ENCODE peak calls at places on chromosomes 3 and 15, in nine cellular contexts. P, L, W, F, Q, O, V, K and E are unnamed samples.

GRCh38 chr3:134314588-134315285 is 59.5 kb downstream of the AMOTL2 start:
- DNase-seq in K (no peak), O (no peak), P (peak; percentile 76), V (no peak), F (no peak), L (no peak), Q (no peak), W (no peak), E (no peak)

GRCh38 chr3:134376385-134376765 is 2.1 kb upstream of the AMOTL2 start:
- DNase-seq in Q (no peak), L (no peak), V (no peak), F (no peak), O (no peak), W (no peak), K (no peak), P (peak; percentile 41), E (no peak)

GRCh38 chr3:28050895-28051294 is 190.5 kb upstream of the CMC1 start:
- DNase-seq in O (peak; percentile 5), L (no peak), P (no peak), Q (peak; percentile 32), W (no peak), K (no peak), F (no peak), V (no peak), E (no peak)

GRCh38 chr3:45426161-45426560 is 37.8 kb downstream of the LARS2 start:
- DNase-seq in V (no peak), Q (no peak), O (no peak), K (peak; percentile 73), W (no peak), P (no peak), L (no peak), F (no peak), E (peak; percentile 10)

GRCh38 chr15:98923159-98923558 is 84.4 kb downstream of the PGPEP1L start:
- DNase-seq in P (peak; percentile 49), K (no peak), W (no peak), O (no peak), Q (no peak), F (peak; percentile 76), V (no peak), L (peak; percentile 66), E (peak; percentile 74)

GRCh38 chr3:72100626-72101187 is 315.8 kb upstream of the PROK2 start:
- DNase-seq in V (peak; percentile 57), W (peak; percentile 94), F (peak; percentile 73), K (peak; percentile 81), O (peak; percentile 60), P (peak; percentile 80), L (peak; percentile 84), Q (peak; percentile 88), E (peak; percentile 62)

GRCh38 chr3:45280971-45281370 is 54.9 kb upstream of the TMEM158 start:
- DNase-seq in P (no peak), W (no peak), V (no peak), F (no peak), K (no peak), L (no peak), Q (no peak), O (no peak), E (no peak)

GRCh38 chr3:67689806-67690205 is 35.4 kb upstream of the SUCLG2 start:
- DNase-seq in W (no peak), O (no peak), L (no peak), V (no peak), F (no peak), P (no peak), K (no peak), Q (no peak), E (no peak)

GRCh38 chr3:10470666-10471336 is 34.6 kb downstream of the ATP2B2 start:
- DNase-seq in O (no peak), K (peak; percentile 93), W (no peak), V (no peak), L (no peak), P (peak; percentile 64), F (no peak), Q (no peak), E (no peak)

GRCh38 chr15:60421544-60421943 is 23.8 kb upstream of the ANXA2 start:
- DNase-seq in Q (no peak), V (no peak), L (no peak), K (no peak), F (no peak), W (peak; percentile 63), P (no peak), O (peak; percentile 89), E (no peak)

GRCh38 chr3:57048052-57048671 is 12.3 kb upstream of the SPATA12 start:
- DNase-seq in P (no peak), Q (no peak), L (no peak), K (no peak), V (no peak), F (peak; percentile 60), W (peak; percentile 18), O (no peak), E (no peak)

GRCh38 chr15:47553933-47554332 is 163.4 kb upstream of the SEMA6D start:
- DNase-seq in P (no peak), O (no peak), V (no peak), K (no peak), W (no peak), Q (no peak), L (no peak), F (no peak), E (no peak)

GRCh38 chr15:48625126-48625525 is 20.4 kb downstream of the FBN1 start:
- DNase-seq in F (no peak), L (no peak), Q (no peak), P (no peak), W (no peak), K (no peak), O (no peak), V (no peak), E (no peak)

GRCh38 chr3:129383292-129383860 is 45.1 kb downstream of the EFCAB12 start:
- DNase-seq in L (peak; percentile 71), Q (peak; percentile 58), O (peak; percentile 85), P (peak; percentile 68), W (peak; percentile 76), K (peak; percentile 88), F (peak; percentile 68), V (peak; percentile 6), E (peak; percentile 52)
- H3K4me1 ChIP-seq in L (no peaks in the 10 kb centered on the region), Q (no peaks in the 10 kb centered on the region), O (peaks cover 7% of the 10 kb centered on the region), P (no peaks in the 10 kb centered on the region), W (peaks cover 8% of the 10 kb centered on the region), K (peaks cover 3% of the 10 kb centered on the region), F (peaks cover 7% of the 10 kb centered on the region), V (no peaks in the 10 kb centered on the region), E (no peaks in the 10 kb centered on the region)

DNA sequence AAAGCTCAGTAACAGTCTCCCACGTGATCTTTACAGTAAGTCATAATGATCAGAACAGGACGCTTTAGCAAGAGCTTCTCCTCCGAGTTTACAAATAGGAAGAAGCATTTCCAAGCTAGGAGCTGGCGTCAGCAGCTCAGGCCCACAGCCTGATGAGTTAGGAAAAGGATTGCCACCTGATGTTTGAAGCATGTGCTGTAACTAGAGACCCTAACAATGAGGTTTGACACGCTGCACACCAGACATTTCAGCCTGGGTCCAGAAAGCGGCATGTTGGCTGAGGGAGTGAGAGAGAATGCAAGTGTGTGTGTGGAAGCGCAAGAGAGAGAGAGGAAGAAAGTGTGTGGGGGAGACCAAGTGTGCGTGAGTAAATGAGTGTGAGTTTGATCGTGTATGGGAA is 47.3 kb downstream of the TLE3 start:
- DNase-seq in P (peak; percentile 15), L (no peak), V (no peak), K (no peak), Q (no peak), W (no peak), O (no peak), F (no peak), E (no peak)
- H3K36me3 ChIP-seq in P (no peaks in the 10 kb centered on the region), L (no peaks in the 10 kb centered on the region), V (peaks cover 46% of the 10 kb centered on the region), K (no peaks in the 10 kb centered on the region), Q (peaks cover 44% of the 10 kb centered on the region), W (peaks cover 84% of the 10 kb centered on the region), O (peaks cover 59% of the 10 kb centered on the region), F (peaks cover 63% of the 10 kb centered on the region), E (peaks cover 25% of the 10 kb centered on the region)

DNA sequence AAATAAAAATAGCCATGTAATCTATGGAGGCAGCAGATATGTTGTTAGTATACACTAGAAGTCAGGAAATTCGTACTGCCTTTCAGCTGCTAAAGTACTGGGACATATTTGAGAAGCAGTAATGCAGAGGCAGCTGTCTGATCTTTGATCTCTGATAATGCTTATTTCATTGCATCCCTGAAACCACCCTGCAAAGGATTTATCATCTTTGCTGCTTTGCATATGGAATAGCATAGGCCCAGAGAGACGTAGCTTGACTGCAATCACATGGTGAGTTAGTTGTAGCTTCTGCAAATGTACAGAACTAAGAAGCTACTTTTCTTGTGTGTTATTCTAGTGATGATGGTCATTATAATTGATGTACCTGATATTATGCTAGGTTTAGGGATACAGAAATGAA is 52.4 kb downstream of the RBM6 start:
- DNase-seq in P (no peak), V (no peak), Q (no peak), F (no peak), K (no peak), W (no peak), O (no peak), L (no peak), E (no peak)
- H3K4me1 ChIP-seq in P (no peaks in the 10 kb centered on the region), V (no peaks in the 10 kb centered on the region), Q (no peaks in the 10 kb centered on the region), F (no peaks in the 10 kb centered on the region), K (no peaks in the 10 kb centered on the region), W (no peaks in the 10 kb centered on the region), O (peaks cover 2% of the 10 kb centered on the region), L (no peaks in the 10 kb centered on the region), E (no peaks in the 10 kb centered on the region)

GRCh38 chr15:78167227-78167888 is 18.2 kb downstream of the IDH3A start:
- DNase-seq in V (no peak), O (no peak), F (no peak), Q (no peak), K (no peak), P (no peak), W (no peak), L (no peak), E (no peak)
- H3K36me3 ChIP-seq in V (peaks cover 29% of the 10 kb centered on the region), O (peaks cover 38% of the 10 kb centered on the region), F (peaks cover 98% of the 10 kb centered on the region), Q (peaks cover 15% of the 10 kb centered on the region), K (peaks cover 4% of the 10 kb centered on the region), P (no peaks in the 10 kb centered on the region), W (peaks cover 96% of the 10 kb centered on the region), L (peaks cover 2% of the 10 kb centered on the region), E (peaks cover 30% of the 10 kb centered on the region)

GRCh38 chr15:63939531-63940130 is 105.9 kb upstream of the HERC1 start:
- DNase-seq in F (peak; percentile 72), Q (no peak), L (peak; percentile 51), V (peak; percentile 5), W (peak; percentile 86), P (no peak), O (peak; percentile 75), K (no peak), E (peak; percentile 62)

GRCh38 chr15:63943829-63944680 is 102.2 kb downstream of the DAPK2 start:
- DNase-seq in O (no peak), V (no peak), K (no peak), W (no peak), F (no peak), Q (no peak), P (no peak), L (no peak), E (no peak)

GRCh38 chr15:63942486-63943365 is 103.6 kb downstream of the DAPK2 start:
- DNase-seq in F (no peak), V (no peak), O (no peak), Q (no peak), W (no peak), K (no peak), L (no peak), P (no peak), E (no peak)

GRCh38 chr15:63940956-63941620 is 105.2 kb downstream of the DAPK2 start:
- DNase-seq in P (no peak), W (no peak), O (no peak), K (no peak), Q (no peak), F (peak; percentile 35), V (no peak), L (no peak), E (no peak)

GRCh38 chr15:63941698-63942465 is 104.4 kb downstream of the DAPK2 start:
- DNase-seq in O (no peak), P (peak; percentile 35), L (no peak), F (no peak), Q (no peak), K (no peak), V (no peak), W (no peak), E (no peak)
- H3K4me1 ChIP-seq in O (peaks cover 15% of the 10 kb centered on the region), P (no peaks in the 10 kb centered on the region), L (peaks cover 21% of the 10 kb centered on the region), F (peaks cover 34% of the 10 kb centered on the region), Q (peaks cover 30% of the 10 kb centered on the region), K (peaks cover 3% of the 10 kb centered on the region), V (peaks cover 35% of the 10 kb centered on the region), W (peaks cover 17% of the 10 kb centered on the region), E (peaks cover 17% of the 10 kb centered on the region)